ENCODE peak calls at places on chromosomes 6 and 20, in five cellular contexts. One of them, this sample, is unnamed.
A peak's percentile ranks its signal among the peaks of the same experiment; 100 is the strongest.

GRCh38 chr20:23130622-23130916 is 44.4 kb upstream of the CD93 start:
- DNase-seq in GM12878: no peak
- DNase-seq in H1: no peak
- DNase-seq in WTC11: no peak
- DNase-seq in K562: no peak
- DNase-seq in this sample: no peak

GRCh38 chr6:466564-466963 is 75.0 kb downstream of the IRF4 start:
- DNase-seq in H1: no peak
- DNase-seq in WTC11: no peak
- DNase-seq in K562: no peak
- DNase-seq in GM12878: no peak
- DNase-seq in this sample: no peak

GRCh38 chr6:71468841-71469750 is 180.5 kb downstream of the OGFRL1 start:
- DNase-seq in H1: no peak
- DNase-seq in K562: no peak
- DNase-seq in GM12878: no peak
- DNase-seq in WTC11: no peak
- DNase-seq in this sample: no peak

GRCh38 chr20:63920226-63920625 is 25.3 kb downstream of the DNAJC5 start:
- DNase-seq in H1: no peak
- DNase-seq in WTC11: no peak
- DNase-seq in K562: no peak
- DNase-seq in GM12878: no peak
- DNase-seq in this sample: no peak

GRCh38 chr6:6494677-6495076 is 93.8 kb upstream of the LY86 start:
- DNase-seq in GM12878: peak; percentile 45
- DNase-seq in WTC11: peak; percentile 85
- DNase-seq in K562: peak; percentile 28
- DNase-seq in H1: peak; percentile 73
- DNase-seq in this sample: peak; percentile 89

GRCh38 chr6:20447157-20447556 is 45.5 kb downstream of the E2F3 start:
- DNase-seq in WTC11: no peak
- DNase-seq in K562: peak; percentile 13
- DNase-seq in GM12878: no peak
- DNase-seq in H1: no peak
- DNase-seq in this sample: no peak

GRCh38 chr6:41408982-41409381 is 73.6 kb downstream of the NCR2 start:
- DNase-seq in WTC11: peak; percentile 38
- DNase-seq in GM12878: no peak
- DNase-seq in H1: no peak
- DNase-seq in K562: no peak
- DNase-seq in this sample: peak; percentile 41

GRCh38 chr20:25188218-25188617 is 7.3 kb upstream of the ENTPD6 start:
- DNase-seq in GM12878: no peak
- DNase-seq in WTC11: no peak
- DNase-seq in K562: no peak
- DNase-seq in H1: no peak
- DNase-seq in this sample: no peak

GRCh38 chr6:29153083-29153482 is 17.6 kb upstream of the OR2J2 start:
- DNase-seq in K562: no peak
- DNase-seq in GM12878: no peak
- DNase-seq in H1: no peak
- DNase-seq in WTC11: no peak
- DNase-seq in this sample: no peak

GRCh38 chr20:14470231-14470894 is 133.0 kb upstream of the FLRT3 start:
- DNase-seq in K562: no peak
- DNase-seq in H1: no peak
- DNase-seq in WTC11: no peak
- DNase-seq in GM12878: no peak
- DNase-seq in this sample: no peak

GRCh38 chr20:13546497-13547131 is 92.1 kb downstream of the TASP1 start:
- DNase-seq in WTC11: peak; percentile 89
- DNase-seq in H1: peak; percentile 93
- DNase-seq in K562: peak; percentile 43
- DNase-seq in GM12878: peak; percentile 17
- DNase-seq in this sample: peak; percentile 93

GRCh38 chr20:48295445-48295903 is 510.2 kb upstream of the SULF2 start:
- DNase-seq in GM12878: no peak
- DNase-seq in K562: no peak
- DNase-seq in WTC11: no peak
- DNase-seq in H1: no peak
- DNase-seq in this sample: peak; percentile 90

GRCh38 chr20:33132858-33133615 is 34.9 kb upstream of the BPIFA2 start:
- DNase-seq in WTC11: peak; percentile 21
- DNase-seq in K562: no peak
- DNase-seq in H1: no peak
- DNase-seq in GM12878: no peak
- DNase-seq in this sample: peak; percentile 42

GRCh38 chr20:9038791-9039190 is 30.1 kb upstream of the PLCB4 start:
- DNase-seq in K562: no peak
- DNase-seq in WTC11: no peak
- DNase-seq in H1: no peak
- DNase-seq in GM12878: no peak
- DNase-seq in this sample: no peak

GRCh38 chr20:9040874-9041524 is 27.9 kb upstream of the PLCB4 start:
- DNase-seq in GM12878: no peak
- DNase-seq in K562: no peak
- DNase-seq in WTC11: no peak
- DNase-seq in H1: no peak
- DNase-seq in this sample: no peak

GRCh38 chr20:9035129-9035528 is 33.8 kb upstream of the PLCB4 start:
- DNase-seq in H1: no peak
- DNase-seq in WTC11: no peak
- DNase-seq in GM12878: no peak
- DNase-seq in K562: no peak
- DNase-seq in this sample: no peak

GRCh38 chr20:9032758-9033157 is 36.1 kb upstream of the PLCB4 start:
- DNase-seq in WTC11: no peak
- DNase-seq in GM12878: no peak
- DNase-seq in K562: no peak
- DNase-seq in H1: no peak
- DNase-seq in this sample: no peak

DNA sequence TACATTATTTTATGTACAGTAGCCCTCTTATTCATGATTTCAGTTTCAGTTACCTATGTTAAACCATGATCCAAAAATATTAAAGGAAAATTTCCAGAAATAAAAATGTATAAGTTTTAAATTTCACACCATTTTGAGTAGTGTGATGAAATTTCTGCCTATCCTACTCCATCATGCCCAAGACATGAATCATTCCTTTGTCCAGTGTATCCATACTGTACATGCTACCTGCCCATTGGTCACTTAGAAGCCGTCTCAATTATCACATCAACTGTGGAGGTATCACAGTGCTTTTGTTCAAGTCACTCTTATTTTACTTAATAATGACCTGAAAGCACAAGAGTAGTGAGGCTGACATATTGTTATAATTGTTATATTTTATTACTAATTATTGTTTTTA is 32.3 kb upstream of the PLCB4 start:
- DNase-seq in H1: no peak
- DNase-seq in K562: no peak
- DNase-seq in WTC11: no peak
- DNase-seq in GM12878: no peak
- DNase-seq in this sample: no peak
- TF ChIP-seq CREB1 in H1: no peak
- TF ChIP-seq CREB1 in K562: no peak
- TF ChIP-seq CREB1 in WTC11: no peak
- TF ChIP-seq CREB1 in GM12878: no peak
- TF ChIP-seq CREB1 in this sample: no peak

GRCh38 chr6:37690964-37691735 is 6.5 kb downstream of the MDGA1 start:
- DNase-seq in WTC11: no peak
- DNase-seq in GM12878: no peak
- DNase-seq in H1: no peak
- DNase-seq in K562: no peak
- DNase-seq in this sample: no peak

GRCh38 chr6:37693079-37693478 is 4.6 kb downstream of the MDGA1 start:
- DNase-seq in WTC11: no peak
- DNase-seq in GM12878: no peak
- DNase-seq in H1: no peak
- DNase-seq in K562: no peak
- DNase-seq in this sample: no peak

GRCh38 chr6:37694259-37694658 is 3.4 kb downstream of the MDGA1 start:
- DNase-seq in WTC11: no peak
- DNase-seq in GM12878: no peak
- DNase-seq in K562: no peak
- DNase-seq in H1: no peak
- DNase-seq in this sample: no peak

GRCh38 chr6:37693546-37694250 is 4.0 kb downstream of the MDGA1 start:
- DNase-seq in WTC11: no peak
- DNase-seq in K562: no peak
- DNase-seq in GM12878: no peak
- DNase-seq in H1: no peak
- DNase-seq in this sample: no peak

GRCh38 chr6:37691904-37692806 is 5.5 kb downstream of the MDGA1 start:
- DNase-seq in WTC11: peak; percentile 92
- DNase-seq in H1: peak; percentile 96
- DNase-seq in GM12878: no peak
- DNase-seq in K562: peak; percentile 91
- DNase-seq in this sample: peak; percentile 85
- TF ChIP-seq CREB1 in WTC11: no peak
- TF ChIP-seq CREB1 in H1: peak; percentile 39
- TF ChIP-seq CREB1 in GM12878: no peak
- TF ChIP-seq CREB1 in K562: no peak
- TF ChIP-seq CREB1 in this sample: no peak

DNA sequence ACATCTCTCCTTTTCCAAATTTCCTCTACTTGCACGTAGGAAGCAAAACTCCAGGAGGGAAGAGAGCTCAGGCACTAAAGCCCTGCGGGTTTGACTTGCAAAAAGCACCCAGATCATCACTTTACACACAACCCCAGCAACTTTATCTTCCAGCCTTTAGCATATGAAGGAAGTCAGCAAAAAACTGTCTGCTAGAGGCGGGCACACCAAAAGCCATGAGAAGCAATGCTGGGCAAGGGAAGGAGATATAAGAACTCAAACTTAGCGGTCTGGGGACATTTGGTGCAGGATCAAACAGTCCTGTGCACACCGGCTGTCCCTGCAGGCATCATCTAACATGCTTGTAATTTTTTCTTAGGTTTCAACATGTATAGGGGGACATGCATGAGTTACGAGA is 113.3 kb downstream of the JPH2 start:
- DNase-seq in GM12878: no peak
- DNase-seq in K562: no peak
- DNase-seq in H1: peak; percentile 28
- DNase-seq in WTC11: no peak
- DNase-seq in this sample: no peak
- TF ChIP-seq CREB1 in GM12878: no peak
- TF ChIP-seq CREB1 in K562: no peak
- TF ChIP-seq CREB1 in H1: no peak
- TF ChIP-seq CREB1 in WTC11: no peak
- TF ChIP-seq CREB1 in this sample: no peak

GRCh38 chr6:13404892-13405254 is 76.5 kb upstream of the TBC1D7 start:
- DNase-seq in WTC11: no peak
- DNase-seq in K562: no peak
- DNase-seq in H1: no peak
- DNase-seq in GM12878: no peak
- DNase-seq in this sample: no peak

GRCh38 chr6:13406051-13406477 is 77.7 kb upstream of the TBC1D7 start:
- DNase-seq in K562: no peak
- DNase-seq in WTC11: no peak
- DNase-seq in GM12878: no peak
- DNase-seq in H1: no peak
- DNase-seq in this sample: no peak

GRCh38 chr6:13402711-13403110 is 74.4 kb upstream of the TBC1D7 start:
- DNase-seq in GM12878: no peak
- DNase-seq in H1: no peak
- DNase-seq in WTC11: no peak
- DNase-seq in K562: no peak
- DNase-seq in this sample: no peak

GRCh38 chr6:13406781-13407180 is 78.4 kb upstream of the TBC1D7 start:
- DNase-seq in GM12878: no peak
- DNase-seq in K562: no peak
- DNase-seq in H1: no peak
- DNase-seq in WTC11: no peak
- DNase-seq in this sample: no peak

DNA sequence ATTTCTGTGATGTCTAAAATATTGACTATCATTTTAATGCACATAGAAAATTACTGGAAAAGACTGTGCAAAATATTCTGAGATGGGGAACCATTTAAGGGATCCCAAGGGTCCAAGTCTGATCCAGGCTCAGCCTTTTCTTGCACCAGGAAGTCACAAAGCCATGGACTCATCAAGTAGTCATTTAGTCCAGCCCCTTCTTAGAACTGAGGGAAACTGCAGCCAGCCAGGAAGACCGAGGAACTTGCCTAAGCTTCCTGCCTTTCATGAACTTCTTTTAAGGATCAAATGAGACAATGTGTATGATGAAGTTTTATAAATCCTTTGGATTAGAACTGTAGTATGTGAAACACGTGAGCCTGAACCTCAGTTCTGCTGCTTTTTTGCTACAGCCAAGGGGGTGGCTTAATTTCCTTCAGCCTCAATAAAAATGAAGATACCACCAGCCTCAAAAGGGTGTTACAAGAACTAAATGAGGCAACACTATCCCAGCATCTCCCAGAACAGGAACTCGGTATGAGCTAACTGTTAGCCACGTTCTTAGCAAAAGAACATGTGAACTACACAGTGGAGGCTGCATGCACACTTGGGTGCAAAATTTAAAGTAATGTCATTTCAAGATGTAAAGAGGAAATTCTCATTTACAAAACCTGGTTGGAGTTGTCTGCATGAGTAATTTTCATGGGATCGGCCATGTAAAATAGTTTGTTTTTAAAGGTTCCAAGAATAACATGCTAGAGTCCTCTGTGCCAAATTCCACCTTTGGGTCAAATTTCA is 76.0 kb upstream of the TBC1D7 start:
- DNase-seq in K562: no peak
- DNase-seq in H1: no peak
- DNase-seq in GM12878: no peak
- DNase-seq in WTC11: no peak
- DNase-seq in this sample: no peak
- TF ChIP-seq CREB1 in K562: no peak
- TF ChIP-seq CREB1 in H1: no peak
- TF ChIP-seq CREB1 in GM12878: no peak
- TF ChIP-seq CREB1 in WTC11: no peak
- TF ChIP-seq CREB1 in this sample: no peak